ENCODE peak calls at places on chromosomes 11 and 22, in four cellular contexts. V is chondrocyte, Y is HEK293T, N is renal cortical epithelial cell. E is an unnamed sample.

GRCh38 chr11:130042093-130042591 is 27.6 kb upstream of the APLP2 start:
- DNase-seq in N (peak), V (no peak), Y (no peak), E (peak)

GRCh38 chr11:121497176-121497995 is 44.6 kb upstream of the SORL1-AS1 start:
- DNase-seq in N (no peak), V (no peak), Y (no peak), E (no peak)

GRCh38 chr11:69001301-69002081 is 11.6 kb downstream of the MRGPRF start:
- DNase-seq in N (no peak), Y (no peak), V (peak), E (no peak)

GRCh38 chr11:83649468-83649915 is 363.3 kb upstream of the CCDC90B start:
- DNase-seq in V (no peak), Y (no peak), N (no peak), E (peak)

GRCh38 chr22:42959472-42960145 is 55.3 kb downstream of the PACSIN2 start:
- DNase-seq in V (no peak), Y (peak), N (peak), E (peak)

GRCh38 chr11:87819141-87819540 is 356.1 kb downstream of the RAB38 start:
- DNase-seq in N (no peak), Y (no peak), V (no peak), E (no peak)

GRCh38 chr11:116870054-116870453 is 32.6 kb upstream of the APOA1 start:
- DNase-seq in N (no peak), Y (no peak), V (no peak), E (no peak)

GRCh38 chr11:123362941-123363340 is 67.1 kb upstream of the GRAMD1B start:
- DNase-seq in N (no peak), Y (no peak), V (no peak), E (no peak)

GRCh38 chr11:27205779-27206549 is 157.1 kb downstream of the CCDC34 start:
- DNase-seq in V (no peak), Y (no peak), N (no peak), E (no peak)

GRCh38 chr22:37546436-37547248 is 13.6 kb upstream of the CDC42EP1 start:
- DNase-seq in N (peak), V (no peak), Y (no peak), E (no peak)

GRCh38 chr11:73752903-73753302 is 8.0 kb downstream of the RAB6A start:
- DNase-seq in V (no peak), N (no peak), Y (no peak), E (no peak)

GRCh38 chr11:61114913-61115312 is 12.6 kb downstream of the CD5 start:
- DNase-seq in Y (no peak), N (no peak), V (peak), E (no peak)

GRCh38 chr22:44024288-44024908 is at the start of gene PARVB:
- DNase-seq in Y (peak), N (no peak), V (no peak), E (no peak)

GRCh38 chr11:61069427-61069826 is 32.9 kb upstream of the CD5 start:
- DNase-seq in N (no peak), V (no peak), Y (no peak), E (no peak)

GRCh38 chr22:48440673-48441552 is 1386.8 kb downstream of the BRD1 start:
- DNase-seq in N (no peak), Y (no peak), V (peak), E (no peak)

GRCh38 chr11:2743427-2744110 is 43.8 kb upstream of the KCNQ1OT1 start:
- DNase-seq in N (no peak), V (peak), Y (no peak), E (no peak)

GRCh38 chr11:95556342-95557151 is 233.0 kb downstream of the FAM76B start:
- DNase-seq in V (no peak), N (peak), Y (no peak), E (no peak)

GRCh38 chr11:64347171-64347867 is 7.3 kb downstream of the CCDC88B start:
- DNase-seq in N (peak), V (no peak), Y (no peak), E (no peak)

GRCh38 chr11:29773656-29774264 is 243.1 kb downstream of the KCNA4 start:
- DNase-seq in V (no peak), N (peak), Y (no peak), E (peak)

GRCh38 chr11:13205446-13205845 is 72.1 kb upstream of the BMAL1 start:
- DNase-seq in Y (no peak), N (no peak), V (no peak), E (no peak)

GRCh38 chr11:120095516-120095915 is 42.4 kb downstream of the TRIM29 start:
- DNase-seq in Y (no peak), N (no peak), V (no peak), E (no peak)

GRCh38 chr22:32482708-32483107 is 8.1 kb downstream of the FBXO7 start:
- DNase-seq in N (peak), Y (no peak), V (no peak), E (peak)

GRCh38 chr22:39707816-39708215 is 137.3 kb downstream of the CACNA1I start:
- DNase-seq in V (no peak), Y (no peak), N (no peak), E (no peak)

E was measured in kidney glomerular epithelial cell.